ENCODE peak calls at places on chromosomes 3 and 15, in five cellular contexts. P is HepG2, H is IMR-90, O is K562, K is GM12878. I is an unnamed sample.

GRCh38 chr15:66895794-66896453 is 169.5 kb upstream of the SMAD3 start:
- DNase-seq in P (no peak), H (no peak), O (no peak), K (no peak), I (no peak)

GRCh38 chr3:188166471-188166870 is 12.5 kb downstream of the LPP start:
- DNase-seq in P (no peak), H (no peak), O (no peak), K (no peak), I (peak; percentile 38)

GRCh38 chr3:111725706-111726105 is 130.6 kb upstream of the ZBED2 start:
- DNase-seq in P (no peak), H (no peak), O (no peak), K (no peak), I (no peak)

GRCh38 chr15:69011641-69012040 is 2.9 kb upstream of the NOX5 start:
- DNase-seq in P (no peak), H (no peak), O (no peak), K (no peak), I (no peak)

GRCh38 chr3:185709241-185709955 is 115.4 kb downstream of the IGF2BP2 start:
- DNase-seq in P (no peak), H (no peak), O (no peak), K (no peak), I (no peak)

GRCh38 chr3:152997526-152997925 is 162.6 kb downstream of the P2RY1 start:
- DNase-seq in P (no peak), H (no peak), O (no peak), K (no peak), I (no peak)

GRCh38 chr3:132593950-132594328 is 3.1 kb upstream of the ACKR4 start:
- DNase-seq in P (no peak), H (peak; percentile 85), O (no peak), K (no peak), I (no peak)

GRCh38 chr15:67253517-67254237 is 784 bp downstream of the AAGAB start:
- DNase-seq in P (no peak), H (peak; percentile 31), O (no peak), K (no peak), I (peak; percentile 43)

GRCh38 chr3:143244516-143245063 is 125.0 kb downstream of the CHST2 start:
- DNase-seq in P (no peak), H (no peak), O (no peak), K (no peak), I (no peak)

GRCh38 chr3:133135303-133135702 is 97.1 kb downstream of the TMEM108 start:
- DNase-seq in P (no peak), H (no peak), O (no peak), K (no peak), I (no peak)

GRCh38 chr15:91496754-91497691 is 356.5 kb upstream of the SLCO3A1 start:
- DNase-seq in P (no peak), H (no peak), O (no peak), K (no peak), I (no peak)

GRCh38 chr15:45457641-45458539 is 64.7 kb downstream of the SLC30A4 start:
- DNase-seq in P (peak; percentile 77), H (peak; percentile 77), O (peak; percentile 76), K (peak; percentile 69), I (peak; percentile 41)

GRCh38 chr15:44490628-44491027 is 46.3 kb upstream of the EIF3J start:
- DNase-seq in P (no peak), H (peak; percentile 87), O (no peak), K (no peak), I (no peak)

GRCh38 chr3:24562874-24563273 is 68.2 kb upstream of the THRB start:
- DNase-seq in P (no peak), H (no peak), O (no peak), K (no peak), I (no peak)

GRCh38 chr15:88447206-88447605 is 20.0 kb downstream of the MRPL46 start:
- DNase-seq in P (no peak), H (no peak), O (no peak), K (no peak), I (no peak)

GRCh38 chr15:96338772-96339661 is 8.5 kb downstream of the NR2F2 start:
- DNase-seq in P (peak; percentile 89), H (no peak), O (no peak), K (no peak), I (no peak)

GRCh38 chr15:61871926-61872522 is 188.2 kb downstream of the VPS13C start:
- DNase-seq in P (peak; percentile 13), H (peak; percentile 20), O (peak; percentile 14), K (no peak), I (peak; percentile 27)

GRCh38 chr15:26888761-26889160 is 21.9 kb downstream of the GABRA5 start:
- DNase-seq in P (peak; percentile 14), H (no peak), O (no peak), K (no peak), I (no peak)

GRCh38 chr15:99536422-99537033 is 29.3 kb upstream of the MEF2A start:
- DNase-seq in P (no peak), H (peak; percentile 65), O (no peak), K (no peak), I (no peak)

GRCh38 chr3:58351920-58352319 is 19.2 kb downstream of the PXK start:
- DNase-seq in P (no peak), H (no peak), O (no peak), K (no peak), I (no peak)

DNA sequence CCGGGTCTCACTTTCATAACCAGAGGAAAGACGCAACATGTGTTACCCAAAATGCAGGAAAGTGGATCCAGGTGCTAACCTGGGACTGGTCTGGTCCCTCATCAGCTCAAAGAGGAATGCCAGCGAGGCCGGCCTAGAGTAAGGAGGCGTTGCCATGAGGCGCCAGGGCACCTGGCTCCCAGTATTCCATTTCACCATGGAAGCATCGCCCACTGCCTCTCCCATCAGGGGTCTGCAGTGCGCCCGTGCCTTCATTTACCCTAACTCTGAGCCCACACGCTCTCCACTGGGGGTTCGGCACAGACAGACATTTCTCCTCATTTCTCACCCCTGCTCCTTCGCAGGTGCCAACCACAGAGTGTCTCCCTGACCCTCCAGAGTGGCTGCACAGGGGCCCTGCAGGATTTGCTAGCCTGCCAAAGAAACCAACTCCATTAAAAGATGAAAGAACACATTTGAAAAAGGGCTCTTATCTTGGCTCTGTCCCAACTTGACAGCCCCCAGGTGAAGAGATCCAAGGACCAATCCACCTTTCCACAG is 61.5 kb downstream of the ABTB1 start:
- DNase-seq in P (no peak), H (no peak), O (no peak), K (no peak), I (no peak)
- TF ChIP-seq CEBPB in P (no peak), H (no peak), O (no peak), K (no peak), I (no peak)

DNA sequence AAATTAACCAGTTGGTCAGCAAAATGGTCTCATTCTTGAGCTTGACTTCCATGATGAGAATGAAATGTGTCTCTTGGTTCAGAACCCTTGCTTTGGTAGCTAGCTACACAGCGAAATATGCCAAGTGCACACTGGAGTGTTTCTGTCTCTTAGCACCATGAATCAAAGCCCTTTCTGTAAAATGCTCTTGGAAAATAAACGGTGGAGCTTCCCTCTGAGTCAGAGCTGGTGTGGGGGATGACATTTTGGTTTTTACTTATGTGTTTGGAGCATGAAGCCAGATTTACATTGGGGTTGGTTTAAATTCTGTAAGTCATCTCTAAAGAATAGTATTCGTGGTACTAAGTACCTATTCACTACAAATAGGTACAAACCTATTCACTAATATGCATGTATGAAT is 85.1 kb upstream of the NANOGP8 start:
- DNase-seq in P (no peak), H (peak; percentile 68), O (no peak), K (no peak), I (no peak)
- TF ChIP-seq BHLHE40 in P (no peak), H (no peak), O (no peak), K (no peak), I (no peak)

GRCh38 chr3:17983106-17983505 is 240.7 kb upstream of the TBC1D5 start:
- DNase-seq in P (no peak), H (no peak), O (no peak), K (no peak), I (no peak)

GRCh38 chr3:17974206-17974841 is 231.9 kb upstream of the TBC1D5 start:
- DNase-seq in P (no peak), H (peak; percentile 1), O (no peak), K (no peak), I (no peak)

GRCh38 chr3:17979911-17980310 is 237.5 kb upstream of the TBC1D5 start:
- DNase-seq in P (no peak), H (no peak), O (no peak), K (no peak), I (no peak)

GRCh38 chr3:17982211-17982880 is 239.9 kb upstream of the TBC1D5 start:
- DNase-seq in P (no peak), H (no peak), O (no peak), K (no peak), I (no peak)

GRCh38 chr3:17979248-17979647 is 236.8 kb upstream of the TBC1D5 start:
- DNase-seq in P (no peak), H (no peak), O (no peak), K (no peak), I (peak; percentile 26)
- TF ChIP-seq CEBPB in P (no peak), H (no peak), O (no peak), K (no peak), I (no peak)

GRCh38 chr15:84034831-84035753 is 200.5 kb upstream of the GOLGA6L4 start:
- DNase-seq in P (peak; percentile 6), H (peak; percentile 55), O (peak; percentile 22), K (no peak), I (no peak)
- TF ChIP-seq BHLHE40 in P (no peak), H (no peak), O (no peak), K (no peak), I (no peak)

I was measured in A549.